ENCODE peak calls at places on chromosomes 4 and X, in five cellular contexts. V is A549, T is cardiac fibroblast, U is lower lobe of right lung, Y is neural crest cell. N is an unnamed sample.

GRCh38 chr4:74370912-74371311 is 6.0 kb downstream of the EREG start:
- DNase-seq in U (no peak), V (peak; percentile 20), Y (peak; percentile 18), T (peak; percentile 75), N (no peak)

GRCh38 chrX:144809025-144809424 is 438.3 kb upstream of the SPANXN1 start:
- DNase-seq in U (no peak), T (no peak), Y (no peak), V (no peak), N (no peak)

GRCh38 chr4:13548059-13548983 is 4.0 kb upstream of the NKX3-2 start:
- DNase-seq in T (no peak), U (no peak), Y (no peak), V (no peak), N (no peak)

GRCh38 chr4:56976878-56977320 is 507 bp downstream of the NOA1 start:
- DNase-seq in Y (peak; percentile 41), U (peak; percentile 83), T (no peak), V (peak; percentile 12), N (peak; percentile 95)

GRCh38 chrX:154019633-154020499 is at the start of gene IRAK1:
- DNase-seq in T (peak; percentile 69), V (peak; percentile 47), Y (peak; percentile 23), U (peak; percentile 71), N (no peak)

GRCh38 chr4:76733380-76733779 is 164.6 kb downstream of the SOWAHB start:
- DNase-seq in V (no peak), Y (no peak), T (no peak), U (no peak), N (no peak)

GRCh38 chr4:10732235-10732975 is 47.8 kb upstream of the CLNK start:
- DNase-seq in Y (no peak), T (no peak), V (no peak), U (no peak), N (no peak)

GRCh38 chr4:71009796-71010588 is 16.5 kb downstream of the DCK start:
- DNase-seq in T (peak; percentile 64), U (no peak), Y (no peak), V (peak; percentile 26), N (no peak)

GRCh38 chr4:46277165-46277951 is 112.6 kb downstream of the GABRA2 start:
- DNase-seq in V (no peak), T (no peak), U (peak; percentile 6), Y (no peak), N (no peak)

GRCh38 chr4:147793973-147794690 is 62.2 kb downstream of the ARHGAP10 start:
- DNase-seq in V (no peak), U (no peak), T (no peak), Y (no peak), N (no peak)

GRCh38 chr4:71406459-71406963 is 67.7 kb downstream of the SLC4A4 start:
- DNase-seq in Y (no peak), V (no peak), T (peak; percentile 41), U (no peak), N (no peak)

GRCh38 chrX:55783723-55784122 is 66.2 kb downstream of the RRAGB start:
- DNase-seq in Y (no peak), V (no peak), T (no peak), U (no peak), N (no peak)

GRCh38 chr4:8377103-8378075 is 63.1 kb downstream of the ACOX3 start:
- DNase-seq in U (no peak), V (no peak), T (no peak), Y (no peak), N (peak; percentile 77)

GRCh38 chr4:48967101-48967500 is 19.0 kb upstream of the CWH43 start:
- DNase-seq in T (no peak), V (no peak), U (no peak), Y (no peak), N (no peak)

GRCh38 chr4:6262847-6263487 is 6.7 kb upstream of the WFS1 start:
- DNase-seq in Y (no peak), V (no peak), T (no peak), U (peak; percentile 35), N (peak; percentile 58)

GRCh38 chr4:78267790-78268189 is 210.7 kb downstream of the FRAS1 start:
- DNase-seq in T (no peak), V (no peak), U (no peak), Y (no peak), N (no peak)
- TF ChIP-seq CTCF in T (no peak), V (no peak), U (no peak), Y (no peak), N (no peak)

DNA sequence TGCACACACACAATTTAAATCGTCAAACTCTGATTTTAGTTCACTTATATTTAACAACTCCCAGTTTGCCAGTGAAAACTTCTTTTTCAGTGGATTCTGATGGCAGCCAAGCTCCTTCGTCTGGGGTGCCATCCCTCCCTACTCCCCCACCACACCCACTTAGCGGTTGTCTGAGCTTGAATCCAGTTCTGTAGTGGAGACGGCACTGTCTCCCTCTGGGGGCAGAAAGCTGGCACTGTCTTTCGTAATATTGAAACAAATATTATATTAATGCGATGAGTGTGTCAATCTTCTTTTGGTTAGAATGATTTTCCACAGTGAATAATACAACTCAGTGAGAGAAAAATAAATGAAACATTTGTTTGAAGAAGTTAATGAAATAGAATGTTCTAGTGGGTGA is 5.4 kb downstream of the MEPE start:
- DNase-seq in Y (no peak), V (peak; percentile 7), U (no peak), T (no peak), N (no peak)
- TF ChIP-seq CTCF in Y (peak; percentile 49), V (peak; percentile 44), U (peak; percentile 22), T (peak; percentile 45), N (peak; percentile 77)

GRCh38 chr4:154506253-154506652 is 14.7 kb upstream of the DCHS2 start:
- DNase-seq in U (no peak), Y (no peak), T (peak; percentile 54), V (no peak), N (no peak)

GRCh38 chr4:154503598-154503997 is 12.0 kb upstream of the DCHS2 start:
- DNase-seq in V (peak; percentile 14), Y (no peak), T (peak; percentile 21), U (no peak), N (no peak)

GRCh38 chr4:154511990-154512389 is 20.4 kb upstream of the DCHS2 start:
- DNase-seq in T (no peak), V (no peak), U (no peak), Y (no peak), N (no peak)

DNA sequence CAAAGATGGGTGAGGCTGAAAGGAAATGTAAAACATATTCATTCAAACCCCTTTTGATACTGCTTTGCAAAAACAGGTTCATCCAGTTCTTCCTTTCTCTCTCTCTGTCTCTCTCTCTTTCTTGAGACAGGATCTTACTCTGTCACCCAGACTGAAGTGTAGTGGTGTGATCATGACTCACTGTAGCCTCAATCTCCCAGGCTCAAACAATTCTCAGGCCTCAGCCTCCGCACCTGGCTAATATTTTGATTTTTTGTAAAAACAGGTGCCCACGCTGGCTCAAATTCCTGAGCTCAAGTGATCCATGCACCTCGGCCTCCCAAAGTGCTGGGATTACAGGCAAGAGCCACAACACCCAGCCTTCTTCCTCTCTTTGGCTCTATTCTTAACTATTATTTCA is 15.6 kb upstream of the DCHS2 start:
- DNase-seq in Y (no peak), T (no peak), V (no peak), U (no peak), N (no peak)
- TF ChIP-seq CTCF in Y (no peak), T (no peak), V (no peak), U (no peak), N (no peak)

GRCh38 chrX:16464369-16464768 is 185.6 kb upstream of the S100G start:
- DNase-seq in Y (no peak), T (no peak), V (no peak), U (no peak), N (no peak)
- TF ChIP-seq CTCF in Y (no peak), T (no peak), V (no peak), U (no peak), N (no peak)

GRCh38 chrX:57573754-57574153 is 18.1 kb upstream of the ZXDB start:
- DNase-seq in T (peak; percentile 40), U (no peak), Y (no peak), V (no peak), N (no peak)
- TF ChIP-seq CTCF in T (peak; percentile 49), U (no peak), Y (peak; percentile 50), V (peak; percentile 44), N (peak; percentile 76)